ENCODE peak calls at places on chromosome 1, in six cellular contexts. F, X, J, H, E and S are unnamed samples.

GRCh38 chr1:247448107-247448778 is 9.7 kb downstream of the OR2B11 start:
- DNase-seq in F (peak), X (peak), J (peak), H (peak), E (no peak), S (peak)

GRCh38 chr1:228282329-228283042 is 74.6 kb downstream of the OBSCN start:
- DNase-seq in F (peak), X (no peak), J (peak), H (peak), E (no peak), S (no peak)

GRCh38 chr1:116529199-116529616 is 41.6 kb downstream of the CD58 start:
- DNase-seq in F (no peak), X (no peak), J (peak), H (peak), E (no peak), S (peak)

GRCh38 chr1:14140800-14141526 is 441.0 kb downstream of the PRDM2 start:
- DNase-seq in F (peak), X (no peak), J (peak), H (no peak), E (no peak), S (peak)

GRCh38 chr1:22275626-22276395 is 132.9 kb upstream of the WNT4 start:
- DNase-seq in F (no peak), X (peak), J (peak), H (peak), E (peak), S (peak)

GRCh38 chr1:65734976-65735375 is 57.7 kb upstream of the PDE4B start:
- DNase-seq in F (no peak), X (no peak), J (no peak), H (peak), E (no peak), S (no peak)

GRCh38 chr1:35544976-35545375 is 12.2 kb downstream of the KIAA0319L start:
- DNase-seq in F (no peak), X (peak), J (peak), H (peak), E (no peak), S (peak)

GRCh38 chr1:227947678-227948492 is at the start of gene WNT9A:
- DNase-seq in F (peak), X (peak), J (peak), H (peak), E (no peak), S (peak)

GRCh38 chr1:30444850-30445249 is 278.5 kb downstream of the MATN1 start:
- DNase-seq in F (no peak), X (no peak), J (no peak), H (no peak), E (no peak), S (no peak)

GRCh38 chr1:41432481-41433280 is 51.8 kb downstream of the EDN2 start:
- DNase-seq in F (peak), X (peak), J (peak), H (peak), E (peak), S (peak)

GRCh38 chr1:52917156-52917555 is 4.4 kb downstream of the ECHDC2 start:
- DNase-seq in F (peak), X (no peak), J (no peak), H (no peak), E (no peak), S (no peak)

GRCh38 chr1:109630881-109631512 is 11.4 kb downstream of the AMPD2 start:
- DNase-seq in F (no peak), X (no peak), J (no peak), H (no peak), E (no peak), S (no peak)

GRCh38 chr1:221437171-221437570 is 304.7 kb downstream of the DUSP10 start:
- DNase-seq in F (no peak), X (no peak), J (no peak), H (peak), E (no peak), S (peak)

GRCh38 chr1:165441166-165441955 is 3.6 kb downstream of the RXRG start:
- DNase-seq in F (no peak), X (peak), J (no peak), H (no peak), E (no peak), S (no peak)

GRCh38 chr1:165907256-165907857 is 79.9 kb downstream of the UCK2 start:
- DNase-seq in F (no peak), X (no peak), J (peak), H (peak), E (no peak), S (no peak)

GRCh38 chr1:154198756-154199562 is 7.1 kb upstream of the TPM3 start:
- DNase-seq in F (peak), X (peak), J (peak), H (peak), E (no peak), S (peak)

GRCh38 chr1:81650741-81651140 is 150.0 kb upstream of the ADGRL2 start:
- DNase-seq in F (no peak), X (no peak), J (no peak), H (no peak), E (no peak), S (peak)

GRCh38 chr1:207962716-207963428 is 51.9 kb upstream of the CD34 start:
- DNase-seq in F (peak), X (no peak), J (peak), H (no peak), E (no peak), S (peak)

GRCh38 chr1:76620371-76620770 is 246.9 kb upstream of the ST6GALNAC5 start:
- DNase-seq in F (no peak), X (no peak), J (no peak), H (no peak), E (no peak), S (no peak)

GRCh38 chr1:24503003-24503751 is 541 bp downstream of the RCAN3 start:
- DNase-seq in F (peak), X (peak), J (no peak), H (no peak), E (no peak), S (no peak)

GRCh38 chr1:198128528-198128927 is 28.3 kb upstream of the NEK7 start:
- DNase-seq in F (no peak), X (no peak), J (peak), H (peak), E (no peak), S (peak)

GRCh38 chr1:42282024-42282579 is 52.9 kb downstream of the FOXJ3 start:
- DNase-seq in F (no peak), X (no peak), J (peak), H (peak), E (no peak), S (peak)

GRCh38 chr1:6028042-6028895 is 17.4 kb upstream of the KCNAB2 start:
- DNase-seq in F (no peak), X (no peak), J (peak), H (peak), E (no peak), S (peak)

GRCh38 chr1:110155878-110156522 is 5.7 kb downstream of the SLC6A17 start:
- DNase-seq in F (peak), X (peak), J (peak), H (peak), E (no peak), S (peak)

GRCh38 chr1:113191579-113192076 is 118.6 kb downstream of the LRIG2 start:
- DNase-seq in F (no peak), X (no peak), J (peak), H (no peak), E (peak), S (no peak)

GRCh38 chr1:63799810-63800209 is 26.0 kb downstream of the ROR1 start:
- DNase-seq in F (no peak), X (no peak), J (peak), H (peak), E (no peak), S (peak)

GRCh38 chr1:110607663-110608230 is 1.6 kb upstream of the KCNA2 start:
- DNase-seq in F (no peak), X (peak), J (no peak), H (no peak), E (no peak), S (no peak)

GRCh38 chr1:39105061-39105840 is 79.1 kb downstream of the NDUFS5 start:
- DNase-seq in F (peak), X (peak), J (peak), H (peak), E (no peak), S (peak)

GRCh38 chr1:191590578-191590977 is 567.7 kb upstream of the RGS18 start:
- DNase-seq in F (no peak), X (no peak), J (no peak), H (no peak), E (no peak), S (no peak)

GRCh38 chr1:248884632-248885295 is 21.3 kb upstream of the PGBD2 start:
- DNase-seq in F (no peak), X (no peak), J (no peak), H (peak), E (no peak), S (no peak)
- TF ChIP-seq CTCF in F (no peak), X (peak), J (no peak), H (peak), E (peak), S (peak)

GRCh38 chr1:244810221-244810620 is 25.2 kb upstream of the COX20 start:
- DNase-seq in F (no peak), X (no peak), J (no peak), H (no peak), E (no peak), S (no peak)

GRCh38 chr1:244813327-244813726 is 22.1 kb upstream of the COX20 start:
- DNase-seq in F (no peak), X (no peak), J (no peak), H (no peak), E (no peak), S (no peak)

GRCh38 chr1:244817415-244817894 is 18.0 kb upstream of the COX20 start:
- DNase-seq in F (no peak), X (no peak), J (no peak), H (no peak), E (no peak), S (no peak)

GRCh38 chr1:244820131-244820530 is 15.3 kb upstream of the COX20 start:
- DNase-seq in F (no peak), X (no peak), J (no peak), H (no peak), E (no peak), S (no peak)

DNA sequence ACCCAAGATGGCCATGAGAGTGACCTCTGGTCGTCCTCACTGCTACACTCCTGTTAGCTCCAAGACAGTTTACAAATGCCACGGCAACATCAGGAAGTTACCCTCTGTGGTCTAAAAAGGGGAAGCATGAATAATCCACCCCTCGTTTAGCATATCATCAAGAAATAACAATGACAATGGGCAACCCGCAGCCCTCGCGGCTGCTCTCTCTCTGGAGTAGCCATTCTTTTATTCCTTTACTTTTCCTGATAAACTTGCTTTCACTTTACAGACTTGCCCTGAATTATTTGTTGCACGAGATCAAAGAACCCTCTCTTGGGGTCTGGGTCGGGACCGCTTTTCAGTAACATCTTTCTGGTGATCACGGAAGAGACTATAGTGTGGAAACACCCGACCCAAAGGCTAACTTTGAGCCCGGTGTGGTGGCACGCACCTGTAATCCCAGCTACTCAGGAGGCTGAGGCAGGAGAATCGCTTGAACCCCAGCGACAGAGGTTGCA is 19.8 kb upstream of the COX20 start:
- DNase-seq in F (no peak), X (no peak), J (no peak), H (no peak), E (no peak), S (no peak)
- H3K4me3 ChIP-seq in F (peak), X (no peak), J (no peak), H (no peak), E (no peak), S (peak)

DNA sequence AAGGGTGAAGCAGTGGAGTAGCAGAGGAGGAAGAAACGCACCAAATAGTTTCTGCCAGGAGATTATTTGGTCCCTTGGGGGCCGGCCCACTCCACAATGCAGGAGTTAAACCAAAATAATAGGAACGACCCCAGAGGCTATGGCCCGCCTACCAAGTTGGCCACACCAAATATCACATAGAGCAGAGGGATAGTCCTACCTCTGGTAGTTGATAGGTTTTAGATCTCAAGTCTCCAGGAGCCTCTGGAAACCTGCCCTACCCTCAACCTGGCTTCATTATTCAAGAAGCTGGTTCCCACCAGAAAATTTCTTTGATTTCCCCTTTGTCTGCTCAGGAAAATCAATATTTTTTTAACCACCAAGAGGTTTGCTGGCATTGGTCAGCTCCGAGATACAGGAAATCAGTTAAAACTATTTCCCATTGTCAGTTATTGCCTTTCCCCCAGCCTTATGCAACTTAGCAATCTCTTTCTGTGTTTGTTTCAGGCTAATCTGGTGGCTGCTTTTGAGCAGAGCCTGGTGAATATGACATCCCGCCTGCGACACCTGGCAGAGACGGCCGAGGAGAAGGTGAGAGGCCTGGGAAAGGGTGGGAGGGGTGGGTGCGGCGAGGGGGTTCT is 35.5 kb upstream of the IPO9 start:
- DNase-seq in F (no peak), X (no peak), J (no peak), H (no peak), E (no peak), S (no peak)
- TF ChIP-seq CTCF in F (no peak), X (no peak), J (no peak), H (no peak), E (no peak), S (no peak)

GRCh38 chr1:248857749-248858095 is 1.2 kb downstream of the ZNF692 start:
- DNase-seq in F (no peak), X (no peak), J (no peak), H (no peak), E (no peak), S (no peak)

GRCh38 chr1:248858891-248859889 is at the start of gene ZNF692:
- DNase-seq in F (peak), X (peak), J (peak), H (peak), E (peak), S (peak)

GRCh38 chr1:248861621-248862020 is 2.7 kb upstream of the ZNF692 start:
- DNase-seq in F (no peak), X (no peak), J (no peak), H (no peak), E (no peak), S (no peak)

GRCh38 chr1:248858096-248858890 is 592 bp downstream of the ZNF692 start:
- DNase-seq in F (peak), X (peak), J (peak), H (peak), E (peak), S (peak)

DNA sequence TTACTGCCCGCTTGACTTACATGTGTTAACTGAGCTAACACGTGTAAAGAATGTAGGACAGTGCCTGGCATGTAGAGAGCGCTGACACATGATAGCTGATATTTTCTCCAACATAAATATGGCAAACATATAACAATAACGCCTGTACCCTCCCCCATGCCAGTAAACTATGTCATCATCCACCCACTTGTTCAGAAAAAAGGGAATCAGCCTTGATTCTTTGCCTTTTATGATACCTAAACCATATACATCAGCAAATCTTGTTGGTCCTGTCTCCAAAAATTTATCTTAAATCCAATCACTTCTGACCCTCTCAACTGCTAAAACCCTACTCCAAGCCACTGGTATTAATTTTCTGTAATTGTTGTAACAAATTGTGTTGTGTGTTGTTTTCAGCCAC is 1.1 kb upstream of the ZNF692 start:
- DNase-seq in F (no peak), X (no peak), J (no peak), H (no peak), E (no peak), S (no peak)
- H3K4me3 ChIP-seq in F (peak), X (no peak), J (no peak), H (no peak), E (peak), S (no peak)

GRCh38 chr1:44674113-44675000 is at the start of the genes ARMH1 and TMEM53:
- DNase-seq in F (peak), X (peak), J (peak), H (peak), E (peak), S (peak)
- TF ChIP-seq CTCF in F (no peak), X (no peak), J (no peak), H (no peak), E (no peak), S (peak)

GRCh38 chr1:152047954-152048640 is 11.3 kb upstream of the S100A11 start:
- DNase-seq in F (peak), X (peak), J (peak), H (peak), E (peak), S (peak)
- H3K4me3 ChIP-seq in F (peak), X (peak), J (peak), H (peak), E (peak), S (peak)

DNA sequence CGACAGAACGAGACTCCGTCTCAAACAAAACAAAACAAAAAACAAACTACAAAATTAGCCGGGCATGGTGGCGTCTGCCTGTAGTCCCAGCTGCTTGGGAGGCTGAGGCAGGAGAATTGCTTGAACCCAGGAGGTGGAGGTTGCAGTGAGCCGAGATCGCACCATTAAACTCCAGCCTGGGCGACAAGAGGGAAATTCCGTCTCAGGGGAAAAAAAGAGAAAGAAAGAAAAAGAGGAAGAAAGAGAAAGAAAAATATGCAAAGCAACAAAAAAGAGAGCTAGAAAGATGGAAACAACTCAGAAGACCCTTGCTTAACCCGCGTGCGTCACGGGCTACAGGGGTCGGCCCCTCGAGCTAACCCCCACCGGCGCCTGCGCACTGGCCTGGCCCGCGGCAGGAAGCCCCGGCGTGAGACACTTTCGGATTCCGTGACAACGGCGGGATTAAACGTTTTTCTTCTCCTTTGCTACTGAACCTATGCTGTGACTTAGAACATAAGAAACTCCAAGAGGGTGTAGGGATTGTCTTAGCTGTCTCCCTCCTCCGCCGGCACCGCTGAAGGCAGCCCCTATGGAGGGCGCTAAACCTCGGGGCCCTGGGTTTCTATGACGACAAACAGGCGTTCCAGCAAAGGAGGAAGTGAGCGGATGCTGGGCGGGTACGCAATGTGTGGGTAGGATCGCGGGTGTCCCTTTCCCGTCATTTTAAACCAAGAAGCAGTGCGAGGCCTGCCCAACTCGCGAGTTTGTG is at the start of gene AXDND1:
- DNase-seq in F (peak), X (peak), J (peak), H (peak), E (peak), S (peak)
- TF ChIP-seq CTCF in F (no peak), X (no peak), J (peak), H (peak), E (no peak), S (peak)

DNA sequence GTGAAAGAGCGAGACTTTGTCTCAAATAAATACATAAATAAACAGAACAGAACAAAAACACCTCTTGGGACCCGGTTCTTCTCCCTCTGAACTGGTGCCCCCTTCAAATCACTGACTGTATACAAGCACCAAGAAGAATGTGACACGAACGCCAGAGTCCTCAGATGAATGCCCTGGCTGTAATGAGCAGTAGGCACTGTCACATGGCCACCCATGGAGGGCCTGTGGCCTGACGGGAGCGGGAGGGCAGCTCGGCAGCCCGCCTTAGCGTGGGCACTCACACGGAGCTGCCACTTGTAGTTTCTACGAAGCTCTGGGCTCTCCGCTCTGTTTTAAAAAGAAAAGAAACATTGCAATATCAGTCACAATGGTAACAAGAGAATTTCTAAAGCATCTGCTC is 146.0 kb downstream of the PEX14 start:
- DNase-seq in F (no peak), X (no peak), J (no peak), H (no peak), E (no peak), S (no peak)
- H3K4me3 ChIP-seq in F (no peak), X (no peak), J (no peak), H (no peak), E (no peak), S (no peak)

GRCh38 chr1:156268336-156268735 is 14.3 kb downstream of the SMG5 start:
- DNase-seq in F (no peak), X (no peak), J (no peak), H (peak), E (no peak), S (peak)
- TF ChIP-seq CTCF in F (no peak), X (no peak), J (no peak), H (no peak), E (no peak), S (no peak)

DNA sequence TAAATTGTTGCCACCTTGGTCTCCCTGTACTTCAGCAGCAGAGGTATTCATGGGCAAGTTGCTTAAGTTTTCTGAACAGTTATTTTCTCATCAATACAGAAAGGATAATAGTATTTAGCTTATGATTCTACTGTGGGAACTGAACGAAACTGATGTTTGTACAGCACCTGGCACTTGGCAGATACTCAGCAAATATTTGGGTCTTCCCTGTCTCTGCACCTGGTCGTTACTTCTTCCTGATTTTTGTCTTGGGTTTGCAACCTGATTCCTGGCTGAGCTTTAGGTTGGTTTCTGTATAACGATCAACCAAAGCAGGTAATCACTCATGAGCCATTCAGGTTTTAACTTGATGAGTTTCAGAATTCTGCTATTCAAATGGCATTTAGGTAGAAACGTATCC is 490.6 kb downstream of the KIF26B start:
- DNase-seq in F (no peak), X (no peak), J (no peak), H (no peak), E (no peak), S (no peak)
- H3K4me3 ChIP-seq in F (no peak), X (no peak), J (no peak), H (no peak), E (no peak), S (no peak)